ENCODE peak calls at places on chromosomes 12 and 14, in nine cellular contexts. L is EL; F is activated effector memory CD4-positive, alpha-beta T cell treated with Interleukin-2 at 50 U/mL for 16 hours; G is cardiac muscle cell; B is left cardiac atrium; N is stimulated activated CD8-positive, alpha-beta memory T cell treated with anti-CD3 and anti-CD28 coated beads, Interleukin-4, amount 100 ng/mL, for 24 hours; A is HCEC 1CT; H is gastrocnemius medialis; D is renal cortical epithelial cell. O is an unnamed sample.

GRCh38 chr12:6734506-6735082 is 10.7 kb downstream of the COPS7A start:
- DNase-seq in A (no peak), N (no peak), L (no peak), H (no peak), F (no peak), D (no peak), G (no peak), B (no peak), O (no peak)

GRCh38 chr14:89237923-89238529 is 179.0 kb downstream of the FOXN3 start:
- DNase-seq in D (peak), L (no peak), F (no peak), B (no peak), N (no peak), G (peak), H (no peak), A (no peak), O (no peak)

GRCh38 chr12:42385341-42385841 is 59.4 kb downstream of the PPHLN1 start:
- DNase-seq in H (no peak), L (no peak), N (no peak), G (no peak), F (no peak), D (no peak), A (no peak), B (no peak), O (no peak)

GRCh38 chr12:25184132-25184531 is 10.8 kb downstream of the DNAI7 start:
- DNase-seq in B (no peak), L (no peak), A (no peak), D (no peak), F (no peak), G (no peak), H (no peak), N (no peak), O (no peak)

GRCh38 chr14:37480446-37481290 is 114.4 kb downstream of the FOXA1 start:
- DNase-seq in F (no peak), G (no peak), N (no peak), D (no peak), A (no peak), H (no peak), L (no peak), B (no peak), O (no peak)

GRCh38 chr12:42568952-42569916 is 20.3 kb downstream of the PRICKLE1 start:
- DNase-seq in B (no peak), F (no peak), N (no peak), L (peak), A (peak), H (no peak), D (peak), G (peak), O (peak)

GRCh38 chr12:130074661-130075406 is 87.4 kb upstream of the FZD10 start:
- DNase-seq in B (no peak), G (no peak), H (no peak), N (no peak), L (no peak), D (peak), A (no peak), F (no peak), O (no peak)

GRCh38 chr12:62622177-62622576 is 155.6 kb downstream of the MON2 start:
- DNase-seq in L (no peak), N (no peak), A (no peak), H (no peak), B (no peak), G (no peak), F (no peak), D (no peak), O (no peak)

GRCh38 chr12:59030415-59030814 is 110.1 kb upstream of the LRIG3 start:
- DNase-seq in A (no peak), L (no peak), N (no peak), H (no peak), F (no peak), G (no peak), D (peak), B (no peak), O (no peak)

GRCh38 chr14:68815288-68816182 is 22.7 kb upstream of the ZFP36L1 start:
- DNase-seq in H (no peak), A (no peak), B (no peak), L (peak), G (no peak), D (no peak), F (peak), N (no peak), O (no peak)

GRCh38 chr12:57342207-57342691 is 88.6 kb downstream of the R3HDM2 start:
- DNase-seq in A (no peak), L (no peak), B (peak), D (peak), N (no peak), F (no peak), H (no peak), G (peak), O (no peak)

GRCh38 chr14:95497561-95498011 is 18.9 kb downstream of the SYNE3 start:
- DNase-seq in N (no peak), D (no peak), L (no peak), H (no peak), B (no peak), A (no peak), G (no peak), F (no peak), O (no peak)

GRCh38 chr14:61663312-61663974 is 31.9 kb upstream of the HIF1A start:
- DNase-seq in A (no peak), L (no peak), F (no peak), H (no peak), D (no peak), N (no peak), G (no peak), B (no peak), O (peak)

GRCh38 chr12:65818454-65819382 is 5.6 kb upstream of the HMGA2 start:
- DNase-seq in L (peak), H (no peak), D (peak), A (peak), G (no peak), N (no peak), F (no peak), B (no peak), O (no peak)

GRCh38 chr12:69900720-69901131 is 75.7 kb downstream of the MYRFL start:
- DNase-seq in F (peak), N (peak), B (peak), G (peak), D (peak), L (peak), A (peak), H (peak), O (peak)